ENCODE peak calls at places on chromosomes 4 and X, in ten cellular contexts. One of them, this sample, is unnamed.
A peak's percentile ranks its signal among the peaks of the same experiment; 100 is the strongest.

GRCh38 chr4:109978704-109979103 is 66.0 kb downstream of the EGF start:
- DNase-seq in NCI-H2227 treated with DMSO at 0.1 percent for 48 hours: no peak
- DNase-seq in heart left ventricle: no peak
- DNase-seq in ecto neural progenitor cell: no peak
- DNase-seq in brain pericyte: no peak
- DNase-seq in transverse colon: no peak
- DNase-seq in fibroblast of villous mesenchyme: no peak
- DNase-seq in GM13976: no peak
- DNase-seq in cardiac muscle cell: no peak
- DNase-seq in glutamatergic neuron: no peak
- DNase-seq in this sample: no peak

GRCh38 chr4:632926-633325 is 7.6 kb downstream of the PDE6B start:
- DNase-seq in brain pericyte: no peak
- DNase-seq in NCI-H2227 treated with DMSO at 0.1 percent for 48 hours: no peak
- DNase-seq in fibroblast of villous mesenchyme: no peak
- DNase-seq in ecto neural progenitor cell: no peak
- DNase-seq in transverse colon: no peak
- DNase-seq in GM13976: no peak
- DNase-seq in glutamatergic neuron: no peak
- DNase-seq in cardiac muscle cell: no peak
- DNase-seq in heart left ventricle: no peak
- DNase-seq in this sample: no peak

GRCh38 chrX:17412692-17413091 is 37.7 kb downstream of the NHS start:
- DNase-seq in NCI-H2227 treated with DMSO at 0.1 percent for 48 hours: no peak
- DNase-seq in brain pericyte: no peak
- DNase-seq in transverse colon: no peak
- DNase-seq in glutamatergic neuron: no peak
- DNase-seq in GM13976: no peak
- DNase-seq in heart left ventricle: no peak
- DNase-seq in fibroblast of villous mesenchyme: peak; percentile 59
- DNase-seq in cardiac muscle cell: no peak
- DNase-seq in ecto neural progenitor cell: no peak
- DNase-seq in this sample: no peak

GRCh38 chrX:42495139-42495538 is 282.8 kb downstream of the PPP1R2C start:
- DNase-seq in fibroblast of villous mesenchyme: no peak
- DNase-seq in GM13976: no peak
- DNase-seq in ecto neural progenitor cell: no peak
- DNase-seq in cardiac muscle cell: no peak
- DNase-seq in brain pericyte: no peak
- DNase-seq in transverse colon: no peak
- DNase-seq in glutamatergic neuron: no peak
- DNase-seq in heart left ventricle: no peak
- DNase-seq in NCI-H2227 treated with DMSO at 0.1 percent for 48 hours: no peak
- DNase-seq in this sample: no peak

GRCh38 chrX:110204986-110205385 is 112.9 kb downstream of the AMMECR1 start:
- DNase-seq in brain pericyte: peak; percentile 10
- DNase-seq in NCI-H2227 treated with DMSO at 0.1 percent for 48 hours: no peak
- DNase-seq in GM13976: no peak
- DNase-seq in fibroblast of villous mesenchyme: peak; percentile 71
- DNase-seq in heart left ventricle: no peak
- DNase-seq in cardiac muscle cell: no peak
- DNase-seq in transverse colon: no peak
- DNase-seq in ecto neural progenitor cell: no peak
- DNase-seq in glutamatergic neuron: no peak
- DNase-seq in this sample: no peak

GRCh38 chr4:120105472-120105871 is 38.8 kb upstream of the MAD2L1 start:
- DNase-seq in NCI-H2227 treated with DMSO at 0.1 percent for 48 hours: no peak
- DNase-seq in cardiac muscle cell: no peak
- DNase-seq in glutamatergic neuron: no peak
- DNase-seq in heart left ventricle: no peak
- DNase-seq in GM13976: peak; percentile 9
- DNase-seq in fibroblast of villous mesenchyme: no peak
- DNase-seq in ecto neural progenitor cell: no peak
- DNase-seq in brain pericyte: no peak
- DNase-seq in transverse colon: no peak
- DNase-seq in this sample: no peak

GRCh38 chrX:13005671-13006473 is 31.0 kb downstream of the TMSB4X start:
- DNase-seq in fibroblast of villous mesenchyme: no peak
- DNase-seq in glutamatergic neuron: no peak
- DNase-seq in cardiac muscle cell: no peak
- DNase-seq in transverse colon: no peak
- DNase-seq in heart left ventricle: no peak
- DNase-seq in GM13976: peak; percentile 50
- DNase-seq in ecto neural progenitor cell: no peak
- DNase-seq in brain pericyte: no peak
- DNase-seq in NCI-H2227 treated with DMSO at 0.1 percent for 48 hours: no peak
- DNase-seq in this sample: no peak

GRCh38 chr4:37837446-37837845 is 11.0 kb downstream of the PGM2 start:
- DNase-seq in ecto neural progenitor cell: no peak
- DNase-seq in transverse colon: no peak
- DNase-seq in cardiac muscle cell: no peak
- DNase-seq in heart left ventricle: no peak
- DNase-seq in GM13976: no peak
- DNase-seq in brain pericyte: no peak
- DNase-seq in glutamatergic neuron: no peak
- DNase-seq in fibroblast of villous mesenchyme: peak; percentile 33
- DNase-seq in NCI-H2227 treated with DMSO at 0.1 percent for 48 hours: no peak
- DNase-seq in this sample: no peak

GRCh38 chr4:7342223-7342576 is 92.5 kb downstream of the PSAPL1 start:
- DNase-seq in cardiac muscle cell: no peak
- DNase-seq in glutamatergic neuron: no peak
- DNase-seq in NCI-H2227 treated with DMSO at 0.1 percent for 48 hours: no peak
- DNase-seq in transverse colon: no peak
- DNase-seq in heart left ventricle: no peak
- DNase-seq in brain pericyte: no peak
- DNase-seq in fibroblast of villous mesenchyme: no peak
- DNase-seq in GM13976: no peak
- DNase-seq in ecto neural progenitor cell: no peak
- DNase-seq in this sample: no peak

GRCh38 chr4:78622253-78622979 is 70.8 kb downstream of the ANXA3 start:
- DNase-seq in heart left ventricle: no peak
- DNase-seq in GM13976: no peak
- DNase-seq in transverse colon: peak; percentile 32
- DNase-seq in cardiac muscle cell: no peak
- DNase-seq in glutamatergic neuron: no peak
- DNase-seq in NCI-H2227 treated with DMSO at 0.1 percent for 48 hours: no peak
- DNase-seq in ecto neural progenitor cell: no peak
- DNase-seq in fibroblast of villous mesenchyme: peak; percentile 89
- DNase-seq in brain pericyte: no peak
- DNase-seq in this sample: no peak

This sample was measured in T-helper 2 cell.